ENCODE peak calls at places on chromosomes 5 and 9, in nine cellular contexts. J is HCT116, I is SK-N-SH, F is A549, H is HepG2, K is K562, D is GM12878, P is endothelial cell of umbilical vein, U is H1. Q is an unnamed sample.

GRCh38 chr9:131030978-131031641 is 22.1 kb downstream of the LAMC3 start:
- DNase-seq in H (no peak), I (no peak), U (no peak), F (no peak), D (no peak), P (no peak), K (peak; percentile 72), J (no peak), Q (no peak)

GRCh38 chr5:139915274-139915673 is 119.7 kb downstream of the PSD2 start:
- DNase-seq in F (no peak), J (no peak), I (no peak), U (peak; percentile 38), H (no peak), D (no peak), K (no peak), P (no peak), Q (no peak)

GRCh38 chr9:696332-697090 is 145.0 kb upstream of the DMRT1 start:
- DNase-seq in D (no peak), U (no peak), J (no peak), K (no peak), I (no peak), H (peak; percentile 44), F (peak; percentile 33), P (peak; percentile 77), Q (no peak)

GRCh38 chr5:132592521-132592920 is 35.7 kb downstream of the RAD50 start:
- DNase-seq in F (no peak), K (no peak), P (no peak), U (no peak), J (no peak), H (peak; percentile 7), D (no peak), I (no peak), Q (no peak)

GRCh38 chr5:168251308-168251707 is 40.1 kb upstream of the WWC1 start:
- DNase-seq in I (no peak), P (no peak), H (no peak), U (no peak), K (no peak), F (no peak), D (no peak), J (no peak), Q (no peak)

GRCh38 chr9:133202688-133203453 is 6.2 kb downstream of the OBP2B start:
- DNase-seq in D (no peak), P (no peak), H (no peak), I (no peak), U (no peak), J (no peak), K (no peak), F (no peak), Q (no peak)

GRCh38 chr9:89116064-89116817 is 62.4 kb downstream of the SHC3 start:
- DNase-seq in J (no peak), I (no peak), U (no peak), H (no peak), K (no peak), D (no peak), F (no peak), P (no peak), Q (no peak)

GRCh38 chr5:161847896-161848510 is at the start of gene GABRA1:
- DNase-seq in U (peak; percentile 57), K (no peak), F (no peak), H (no peak), P (no peak), J (no peak), I (no peak), D (no peak), Q (no peak)

DNA sequence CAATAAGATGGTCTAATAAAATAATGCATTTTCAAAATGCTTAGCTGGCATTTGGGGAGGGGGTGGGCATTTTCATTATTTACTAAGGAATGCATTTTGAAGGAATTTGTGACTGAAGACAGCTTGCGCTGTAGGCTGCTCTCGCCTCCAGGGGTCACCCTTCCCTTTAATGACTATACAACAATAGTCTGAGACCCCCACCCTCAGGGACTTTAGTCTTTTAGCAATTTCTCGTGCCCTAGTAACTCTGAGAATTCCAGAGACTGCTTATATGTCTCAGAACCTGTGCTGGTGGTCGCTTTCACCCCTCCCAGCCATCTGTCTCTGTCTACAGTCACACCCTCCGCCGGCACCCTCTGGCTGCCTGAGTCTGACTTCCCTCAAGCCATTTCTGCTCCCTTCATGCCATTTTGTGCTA is 671.5 kb downstream of the NR2F1-AS1 start:
- DNase-seq in F (no peak), J (no peak), I (peak; percentile 14), D (no peak), P (peak; percentile 53), H (peak; percentile 41), K (no peak), U (peak; percentile 65), Q (peak; percentile 30)
- TF ChIP-seq CTCF in F (peak; percentile 45), J (peak; percentile 41), I (peak; percentile 68), D (peak; percentile 35), P (peak; percentile 68), H (peak; percentile 64), K (no peak), U (peak; percentile 63), Q (peak; percentile 48)

GRCh38 chr9:110148384-110148783 is 59.6 kb downstream of the C9orf152 start:
- DNase-seq in K (no peak), F (no peak), P (no peak), H (no peak), I (no peak), J (no peak), U (no peak), D (no peak), Q (no peak)

GRCh38 chr9:110153431-110153830 is 54.5 kb downstream of the C9orf152 start:
- DNase-seq in H (no peak), I (no peak), D (no peak), K (no peak), J (no peak), F (no peak), P (no peak), U (no peak), Q (peak; percentile 68)

GRCh38 chr9:110146371-110146770 is 61.6 kb downstream of the C9orf152 start:
- DNase-seq in D (no peak), U (no peak), J (no peak), I (no peak), K (no peak), H (no peak), P (no peak), F (no peak), Q (no peak)

GRCh38 chr9:110152704-110153374 is 55.1 kb downstream of the C9orf152 start:
- DNase-seq in H (peak; percentile 63), P (peak; percentile 84), J (peak; percentile 27), D (no peak), F (peak; percentile 19), U (peak; percentile 53), K (peak; percentile 17), I (peak; percentile 62), Q (peak; percentile 82)

DNA sequence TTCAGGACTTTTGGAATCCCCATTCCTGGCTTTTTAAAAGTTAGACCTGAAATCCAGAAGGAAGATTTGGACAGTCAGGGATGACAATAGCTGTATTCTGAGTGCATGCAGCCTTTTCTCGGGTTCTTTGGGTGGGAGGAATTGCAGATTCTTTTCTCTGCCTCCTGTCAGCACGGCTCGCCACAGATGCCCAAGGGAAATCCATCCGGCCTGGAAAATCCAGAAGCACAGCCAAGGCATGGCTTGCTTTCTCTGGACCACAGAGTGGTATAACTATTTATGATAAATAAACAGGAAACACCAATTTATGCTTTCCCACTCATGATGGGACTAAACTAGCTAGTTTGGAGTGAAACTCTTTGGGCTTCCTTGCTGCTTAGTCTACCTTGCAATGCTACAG is 59.1 kb downstream of the C9orf152 start:
- DNase-seq in D (no peak), H (no peak), F (no peak), K (no peak), J (no peak), U (no peak), P (no peak), I (no peak), Q (no peak)
- H3K4me3 ChIP-seq in D (peak overlapping the region; percentile 54), H (no peak overlapping the region), F (no peak overlapping the region), K (no peak overlapping the region), J (no peak overlapping the region), U (no peak overlapping the region), P (no peak overlapping the region), I (no peak overlapping the region), Q (no peak overlapping the region)

GRCh38 chr9:107890921-107891465 is 401.4 kb upstream of the KLF4 start:
- DNase-seq in D (no peak), J (no peak), F (no peak), H (no peak), I (no peak), K (no peak), P (no peak), U (no peak), Q (no peak)

GRCh38 chr9:107895524-107896001 is 406.0 kb upstream of the KLF4 start:
- DNase-seq in D (no peak), F (no peak), J (no peak), U (no peak), K (no peak), I (no peak), H (no peak), P (no peak), Q (no peak)

GRCh38 chr9:107896544-107896943 is 407.0 kb upstream of the KLF4 start:
- DNase-seq in J (no peak), I (no peak), U (no peak), H (no peak), F (no peak), D (no peak), P (no peak), K (no peak), Q (no peak)

GRCh38 chr9:107899961-107900330 is 410.4 kb upstream of the KLF4 start:
- DNase-seq in K (no peak), P (no peak), H (no peak), D (no peak), J (no peak), F (no peak), U (no peak), I (no peak), Q (no peak)

GRCh38 chr9:107894572-107895261 is 405.1 kb upstream of the KLF4 start:
- DNase-seq in D (no peak), I (peak; percentile 32), U (no peak), F (no peak), P (no peak), J (no peak), K (no peak), H (no peak), Q (no peak)
- TF ChIP-seq MAX in D (no peak), I (peak; percentile 13), U (no peak), F (no peak), P (no peak), J (no peak), K (no peak), H (no peak), Q (no peak)

GRCh38 chr5:73445708-73446630 is 2.6 kb downstream of the FOXD1 start:
- DNase-seq in F (no peak), D (no peak), J (no peak), I (no peak), K (no peak), U (no peak), H (no peak), P (no peak), Q (no peak)

GRCh38 chr5:73442960-73443627 is 5.5 kb downstream of the FOXD1 start:
- DNase-seq in D (no peak), U (no peak), I (no peak), P (no peak), H (no peak), K (no peak), F (no peak), J (no peak), Q (no peak)

GRCh38 chr5:73443725-73444498 is 4.7 kb downstream of the FOXD1 start:
- DNase-seq in I (no peak), K (no peak), P (no peak), U (peak; percentile 85), F (no peak), J (no peak), D (no peak), H (no peak), Q (no peak)

GRCh38 chr5:73446631-73447233 is 1.8 kb downstream of the FOXD1 start:
- DNase-seq in D (no peak), U (peak; percentile 64), H (no peak), J (no peak), I (no peak), P (no peak), F (no peak), K (no peak), Q (no peak)

GRCh38 chr5:73444499-73445432 is 3.8 kb downstream of the FOXD1 start:
- DNase-seq in K (no peak), I (peak; percentile 33), H (no peak), D (no peak), P (no peak), U (no peak), J (no peak), F (no peak), Q (no peak)
- TF ChIP-seq CTCF in K (no peak), I (peak; percentile 42), H (no peak), D (no peak), P (no peak), U (no peak), J (no peak), F (no peak), Q (no peak)

Q was measured in NB4.